ENCODE peak calls at places on chromosomes 11 and 22, in seven cellular contexts. One of them, this sample, is unnamed.

GRCh38 chr22:40094449-40094848 is 83.3 kb upstream of the TNRC6B start:
- DNase-seq in SK-N-SH: no peak
- DNase-seq in ovary: no peak
- DNase-seq in GM12878: peak
- DNase-seq in tibial nerve: no peak
- DNase-seq in stomach: no peak
- DNase-seq in A549: no peak
- DNase-seq in this sample: no peak

GRCh38 chr22:31274017-31274416 is 18.3 kb downstream of the PIK3IP1 start:
- DNase-seq in SK-N-SH: no peak
- DNase-seq in ovary: no peak
- DNase-seq in GM12878: no peak
- DNase-seq in tibial nerve: no peak
- DNase-seq in stomach: peak
- DNase-seq in A549: no peak
- DNase-seq in this sample: no peak

GRCh38 chr11:115425816-115426215 is 78.4 kb downstream of the CADM1 start:
- DNase-seq in SK-N-SH: no peak
- DNase-seq in ovary: no peak
- DNase-seq in GM12878: no peak
- DNase-seq in tibial nerve: no peak
- DNase-seq in stomach: no peak
- DNase-seq in A549: no peak
- DNase-seq in this sample: no peak

GRCh38 chr11:2693271-2693833 is 6.4 kb downstream of the KCNQ1OT1 start:
- DNase-seq in SK-N-SH: no peak
- DNase-seq in ovary: peak
- DNase-seq in GM12878: no peak
- DNase-seq in tibial nerve: no peak
- DNase-seq in stomach: no peak
- DNase-seq in A549: no peak
- DNase-seq in this sample: no peak

GRCh38 chr11:19199766-19200165 is 2.0 kb downstream of the CSRP3 start:
- DNase-seq in SK-N-SH: no peak
- DNase-seq in ovary: no peak
- DNase-seq in GM12878: no peak
- DNase-seq in tibial nerve: no peak
- DNase-seq in stomach: no peak
- DNase-seq in A549: no peak
- DNase-seq in this sample: no peak

GRCh38 chr11:2527621-2528291 is 82.9 kb downstream of the KCNQ1 start:
- DNase-seq in SK-N-SH: no peak
- DNase-seq in ovary: peak
- DNase-seq in GM12878: no peak
- DNase-seq in tibial nerve: peak
- DNase-seq in stomach: no peak
- DNase-seq in A549: no peak
- DNase-seq in this sample: peak

GRCh38 chr11:47378011-47378835 is at the start of gene SPI1:
- DNase-seq in SK-N-SH: peak
- DNase-seq in ovary: peak
- DNase-seq in GM12878: peak
- DNase-seq in tibial nerve: no peak
- DNase-seq in stomach: peak
- DNase-seq in A549: no peak
- DNase-seq in this sample: peak

GRCh38 chr22:43910178-43910695 is 13.4 kb upstream of the PNPLA3 start:
- DNase-seq in SK-N-SH: no peak
- DNase-seq in ovary: no peak
- DNase-seq in GM12878: no peak
- DNase-seq in tibial nerve: no peak
- DNase-seq in stomach: no peak
- DNase-seq in A549: no peak
- DNase-seq in this sample: no peak

GRCh38 chr11:6817668-6818067 is 18.2 kb upstream of the OR6A2 start:
- DNase-seq in SK-N-SH: no peak
- DNase-seq in ovary: no peak
- DNase-seq in GM12878: no peak
- DNase-seq in tibial nerve: no peak
- DNase-seq in stomach: no peak
- DNase-seq in A549: no peak
- DNase-seq in this sample: no peak

GRCh38 chr11:126511475-126512115 is 156.1 kb downstream of the ST3GAL4 start:
- DNase-seq in SK-N-SH: no peak
- DNase-seq in ovary: no peak
- DNase-seq in GM12878: no peak
- DNase-seq in tibial nerve: no peak
- DNase-seq in stomach: no peak
- DNase-seq in A549: no peak
- DNase-seq in this sample: no peak

GRCh38 chr22:47215851-47216250 is 453.4 kb downstream of the TBC1D22A start:
- DNase-seq in SK-N-SH: no peak
- DNase-seq in ovary: no peak
- DNase-seq in GM12878: no peak
- DNase-seq in tibial nerve: no peak
- DNase-seq in stomach: peak
- DNase-seq in A549: no peak
- DNase-seq in this sample: no peak

GRCh38 chr11:65855927-65856363 is 2.0 kb downstream of the CFL1 start:
- DNase-seq in SK-N-SH: no peak
- DNase-seq in ovary: no peak
- DNase-seq in GM12878: no peak
- DNase-seq in tibial nerve: no peak
- DNase-seq in stomach: no peak
- DNase-seq in A549: no peak
- DNase-seq in this sample: no peak

DNA sequence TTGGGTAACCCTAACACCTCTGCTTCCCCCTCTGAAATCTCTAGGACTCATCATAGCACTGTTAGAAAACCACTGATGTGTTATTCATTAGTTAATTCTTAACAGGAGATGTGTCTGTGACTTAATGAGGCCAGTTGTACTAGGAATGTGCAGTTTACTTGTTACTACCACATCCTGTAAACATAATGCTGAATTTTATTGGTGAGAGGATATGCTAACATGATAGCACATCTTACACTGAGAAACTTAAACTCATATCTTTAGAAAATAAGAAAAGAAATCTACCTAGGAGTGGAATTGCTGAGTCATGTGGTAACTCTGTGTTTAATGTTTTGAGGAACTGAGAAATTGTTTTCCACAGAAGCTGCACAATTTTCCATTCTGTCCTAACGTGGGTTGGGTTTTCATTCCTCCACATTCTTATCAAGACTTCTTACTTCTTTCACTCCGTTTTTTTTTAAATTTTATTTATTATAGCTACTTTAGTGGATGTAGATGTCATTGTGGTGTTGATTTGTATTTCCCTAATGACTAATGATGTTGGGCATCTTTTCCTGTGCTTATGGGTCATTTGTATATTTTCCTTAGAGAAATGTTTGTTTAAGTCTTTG is 33.7 kb downstream of the RNF121 start:
- DNase-seq in SK-N-SH: no peak
- DNase-seq in ovary: no peak
- DNase-seq in GM12878: peak
- DNase-seq in tibial nerve: no peak
- DNase-seq in stomach: no peak
- DNase-seq in A549: no peak
- DNase-seq in this sample: no peak
- H3K27ac ChIP-seq in SK-N-SH: no peak
- H3K27ac ChIP-seq in ovary: no peak
- H3K27ac ChIP-seq in GM12878: peak
- H3K27ac ChIP-seq in tibial nerve: no peak
- H3K27ac ChIP-seq in stomach: no peak
- H3K27ac ChIP-seq in A549: peak
- H3K27ac ChIP-seq in this sample: peak

DNA sequence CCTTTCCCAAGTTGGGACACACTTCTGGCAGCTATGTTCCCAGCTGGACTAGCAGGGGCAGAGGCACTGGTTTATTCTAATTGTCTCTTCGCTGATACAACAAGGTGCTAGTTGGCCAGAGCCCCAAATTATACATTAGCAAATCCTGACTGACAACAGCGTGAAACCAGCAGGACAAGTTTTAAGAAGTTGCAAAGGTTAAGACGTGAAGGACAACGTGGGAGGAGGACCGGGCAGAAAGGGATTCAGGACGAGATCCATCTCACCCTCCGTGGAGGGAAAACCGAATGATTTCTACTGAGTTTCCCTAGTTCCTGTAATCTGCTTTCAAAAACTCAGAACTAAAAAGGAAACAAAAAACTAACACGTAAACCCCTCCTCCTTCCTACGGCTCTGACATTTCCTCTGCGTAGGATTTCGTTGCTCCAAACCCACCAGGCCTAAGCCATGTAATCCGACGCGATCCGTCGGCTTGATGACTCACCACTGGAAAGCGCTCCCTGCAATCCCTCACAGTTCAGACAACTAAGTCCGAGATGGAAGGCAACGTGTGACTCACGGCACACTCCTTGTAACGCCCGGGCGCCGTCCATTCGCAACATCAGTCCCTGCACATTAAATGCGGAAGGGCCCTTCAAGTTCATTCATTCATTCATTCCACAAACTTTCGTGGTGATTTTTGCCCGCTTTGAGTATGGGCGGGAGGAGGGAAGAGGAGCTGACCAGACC is 703 bp downstream of the POGLUT3 start:
- DNase-seq in SK-N-SH: peak
- DNase-seq in ovary: peak
- DNase-seq in GM12878: peak
- DNase-seq in tibial nerve: peak
- DNase-seq in stomach: peak
- DNase-seq in A549: peak
- DNase-seq in this sample: peak
- TF ChIP-seq EP300 in SK-N-SH: no peak
- TF ChIP-seq EP300 in ovary: peak
- TF ChIP-seq EP300 in GM12878: peak
- TF ChIP-seq EP300 in tibial nerve: peak
- TF ChIP-seq EP300 in stomach: no peak
- TF ChIP-seq EP300 in A549: no peak
- TF ChIP-seq EP300 in this sample: peak

GRCh38 chr11:118930152-118930712 is 4.5 kb upstream of the BCL9L start:
- DNase-seq in SK-N-SH: peak
- DNase-seq in ovary: peak
- DNase-seq in GM12878: peak
- DNase-seq in tibial nerve: peak
- DNase-seq in stomach: peak
- DNase-seq in A549: no peak
- DNase-seq in this sample: peak

GRCh38 chr11:118927554-118928107 is 1.9 kb upstream of the BCL9L start:
- DNase-seq in SK-N-SH: no peak
- DNase-seq in ovary: no peak
- DNase-seq in GM12878: no peak
- DNase-seq in tibial nerve: no peak
- DNase-seq in stomach: no peak
- DNase-seq in A549: no peak
- DNase-seq in this sample: no peak

GRCh38 chr11:118928870-118929495 is 3.3 kb upstream of the BCL9L start:
- DNase-seq in SK-N-SH: peak
- DNase-seq in ovary: peak
- DNase-seq in GM12878: no peak
- DNase-seq in tibial nerve: no peak
- DNase-seq in stomach: no peak
- DNase-seq in A549: no peak
- DNase-seq in this sample: no peak

GRCh38 chr11:118929496-118930151 is 3.9 kb upstream of the BCL9L start:
- DNase-seq in SK-N-SH: peak
- DNase-seq in ovary: peak
- DNase-seq in GM12878: no peak
- DNase-seq in tibial nerve: peak
- DNase-seq in stomach: peak
- DNase-seq in A549: peak
- DNase-seq in this sample: peak

DNA sequence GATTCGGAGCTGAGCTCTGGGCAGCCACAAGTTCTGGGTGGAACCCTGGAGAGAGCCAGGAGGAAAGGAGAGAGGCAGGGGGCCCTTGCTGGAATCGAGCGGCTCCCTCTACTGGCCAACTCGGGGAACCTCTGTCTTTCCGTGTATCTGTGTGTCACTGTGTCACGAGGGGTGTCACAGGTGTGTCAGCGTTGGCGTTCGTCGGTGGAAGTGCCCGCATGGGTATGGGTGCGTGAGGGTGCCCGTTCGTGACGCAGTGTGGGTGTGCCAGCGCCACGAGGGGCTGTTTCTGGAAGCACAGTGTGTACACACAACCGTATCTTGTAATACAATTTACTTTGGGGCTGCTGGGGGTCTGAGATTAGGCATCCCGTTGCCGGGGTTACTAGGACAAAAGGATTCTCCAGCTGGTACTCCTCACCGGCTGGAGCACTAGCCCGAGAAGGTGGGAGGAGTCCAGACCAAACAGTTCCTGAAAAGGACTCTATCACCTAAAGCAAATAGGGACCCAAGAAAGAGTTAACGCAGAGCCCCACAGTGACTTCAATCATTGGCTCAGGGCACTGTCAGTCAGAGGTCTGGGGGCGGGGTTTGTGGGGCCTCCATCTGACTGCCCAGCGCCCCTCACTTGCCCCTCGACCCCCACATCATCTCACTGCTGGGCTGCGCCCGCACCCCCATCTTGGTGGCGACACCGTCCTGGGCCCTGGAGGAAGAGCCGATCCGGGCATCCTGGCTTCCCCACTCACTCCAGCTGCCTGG is 2.6 kb upstream of the BCL9L start:
- DNase-seq in SK-N-SH: peak
- DNase-seq in ovary: peak
- DNase-seq in GM12878: peak
- DNase-seq in tibial nerve: peak
- DNase-seq in stomach: peak
- DNase-seq in A549: peak
- DNase-seq in this sample: peak
- H3K27ac ChIP-seq in SK-N-SH: peak
- H3K27ac ChIP-seq in ovary: peak
- H3K27ac ChIP-seq in GM12878: peak
- H3K27ac ChIP-seq in tibial nerve: peak
- H3K27ac ChIP-seq in stomach: peak
- H3K27ac ChIP-seq in A549: peak
- H3K27ac ChIP-seq in this sample: peak

DNA sequence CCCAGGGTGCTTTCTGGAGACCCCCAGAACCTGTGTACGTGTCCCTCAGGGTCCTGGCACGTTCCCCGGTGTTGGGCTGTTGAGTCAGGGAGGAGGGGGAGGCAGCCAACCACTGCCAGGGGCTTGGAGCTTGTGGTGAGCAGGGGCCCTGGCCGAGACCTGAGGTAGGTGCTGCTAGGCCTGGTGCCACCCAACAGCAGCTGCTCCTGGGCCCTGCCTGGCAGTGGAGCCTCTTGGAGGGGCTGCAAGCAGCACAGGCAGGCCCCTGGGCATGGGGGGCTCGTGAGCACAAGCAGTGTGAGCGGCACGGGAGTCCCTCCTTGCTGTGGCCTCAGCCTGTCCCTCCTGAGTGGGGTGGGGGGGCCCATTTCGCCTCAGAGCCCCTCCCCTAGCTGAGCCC is 7.2 kb upstream of the SELENOO start:
- DNase-seq in SK-N-SH: no peak
- DNase-seq in ovary: no peak
- DNase-seq in GM12878: no peak
- DNase-seq in tibial nerve: no peak
- DNase-seq in stomach: no peak
- DNase-seq in A549: no peak
- DNase-seq in this sample: no peak
- TF ChIP-seq EP300 in SK-N-SH: no peak
- TF ChIP-seq EP300 in ovary: no peak
- TF ChIP-seq EP300 in GM12878: no peak
- TF ChIP-seq EP300 in tibial nerve: no peak
- TF ChIP-seq EP300 in stomach: no peak
- TF ChIP-seq EP300 in A549: no peak
- TF ChIP-seq EP300 in this sample: no peak

GRCh38 chr11:83035070-83035854 is 36.4 kb downstream of the RAB30 start:
- DNase-seq in SK-N-SH: no peak
- DNase-seq in ovary: no peak
- DNase-seq in GM12878: no peak
- DNase-seq in tibial nerve: no peak
- DNase-seq in stomach: no peak
- DNase-seq in A549: no peak
- DNase-seq in this sample: no peak
- H3K27ac ChIP-seq in SK-N-SH: peak
- H3K27ac ChIP-seq in ovary: no peak
- H3K27ac ChIP-seq in GM12878: peak
- H3K27ac ChIP-seq in tibial nerve: peak
- H3K27ac ChIP-seq in stomach: no peak
- H3K27ac ChIP-seq in A549: peak
- H3K27ac ChIP-seq in this sample: peak

This sample was measured in transverse colon.